ENCODE peak calls at places on chromosome 1, in four cellular contexts. I is GM23248, R is hepatocyte, C is mammary epithelial cell. W is an unnamed sample. For H3K36me3 and H4K20me1, the result is how much of the 10 kb centered on the place peaks cover.

GRCh38 chr1:58799650-58800049 is 15.8 kb upstream of the JUN start:
- DNase-seq in I (no peak), R (no peak), C (no peak), W (no peak)

GRCh38 chr1:173411835-173412742 is 65.0 kb upstream of the PRDX6 start:
- DNase-seq in I (peak), R (no peak), C (no peak), W (peak)

GRCh38 chr1:39089811-39090519 is 63.8 kb downstream of the NDUFS5 start:
- DNase-seq in I (peak), R (no peak), C (no peak), W (no peak)

GRCh38 chr1:246907472-246907871 is 24.3 kb downstream of the AHCTF1 start:
- DNase-seq in I (peak), R (peak), C (peak), W (peak)

GRCh38 chr1:17207540-17207939 is 2.6 kb downstream of the PADI1 start:
- DNase-seq in I (no peak), R (no peak), C (no peak), W (no peak)

GRCh38 chr1:162571696-162572095 is 10.2 kb downstream of the UAP1 start:
- DNase-seq in I (no peak), R (no peak), C (no peak), W (no peak)

GRCh38 chr1:15771836-15772516 is 13.4 kb downstream of the FBLIM1 start:
- DNase-seq in I (no peak), R (no peak), C (no peak), W (no peak)

GRCh38 chr1:155040358-155041093 is 6.9 kb downstream of the DCST1 start:
- DNase-seq in I (no peak), R (no peak), C (no peak), W (no peak)

GRCh38 chr1:221948459-221948858 is 206.6 kb upstream of the DUSP10 start:
- DNase-seq in I (no peak), R (no peak), C (no peak), W (no peak)

GRCh38 chr1:183180634-183181056 is 5.4 kb upstream of the LAMC2 start:
- DNase-seq in I (peak), R (peak), C (peak), W (peak)

GRCh38 chr1:171487038-171487437 is 1.7 kb downstream of the PRRC2C start:
- DNase-seq in I (no peak), R (no peak), C (no peak), W (no peak)

GRCh38 chr1:57336793-57337192 is 87.1 kb downstream of the DAB1 start:
- DNase-seq in I (no peak), R (no peak), C (no peak), W (no peak)

GRCh38 chr1:173779946-173780345 is 44.5 kb upstream of the DARS2 start:
- DNase-seq in I (no peak), R (no peak), C (no peak), W (no peak)

GRCh38 chr1:238653693-238654321 is 732.6 kb upstream of the CHRM3 start:
- DNase-seq in I (peak), R (no peak), C (peak), W (peak)

GRCh38 chr1:30977511-30977910 is 69.0 kb upstream of the SDC3 start:
- DNase-seq in I (no peak), R (no peak), C (no peak), W (no peak)

GRCh38 chr1:241799414-241799813 is 48.6 kb upstream of the EXO1 start:
- DNase-seq in I (peak), R (no peak), C (no peak), W (no peak)

GRCh38 chr1:60596791-60597748 is 485.3 kb upstream of the NFIA start:
- DNase-seq in I (peak), R (no peak), C (peak), W (peak)

GRCh38 chr1:52726265-52727113 is at the start of gene ZYG11B:
- DNase-seq in I (peak), R (peak), C (peak), W (peak)

GRCh38 chr1:206769331-206769731 is 1.2 kb upstream of the IL19 start:
- DNase-seq in I (no peak), R (no peak), C (no peak), W (no peak)

GRCh38 chr1:114745351-114745750 is 12.4 kb downstream of the CSDE1 start:
- DNase-seq in I (peak), R (no peak), C (peak), W (peak)
- H3K36me3 ChIP-seq in I (half or more), R (under half), C (under half), W (half or more)

GRCh38 chr1:233627823-233628222 is 13.9 kb downstream of the KCNK1 start:
- DNase-seq in I (no peak), R (no peak), C (peak), W (no peak)

GRCh38 chr1:233624289-233624688 is 10.4 kb downstream of the KCNK1 start:
- DNase-seq in I (no peak), R (no peak), C (no peak), W (no peak)

GRCh38 chr1:233625087-233625486 is 11.2 kb downstream of the KCNK1 start:
- DNase-seq in I (no peak), R (no peak), C (no peak), W (no peak)

GRCh38 chr1:233627376-233627775 is 13.5 kb downstream of the KCNK1 start:
- DNase-seq in I (no peak), R (no peak), C (peak), W (no peak)

DNA sequence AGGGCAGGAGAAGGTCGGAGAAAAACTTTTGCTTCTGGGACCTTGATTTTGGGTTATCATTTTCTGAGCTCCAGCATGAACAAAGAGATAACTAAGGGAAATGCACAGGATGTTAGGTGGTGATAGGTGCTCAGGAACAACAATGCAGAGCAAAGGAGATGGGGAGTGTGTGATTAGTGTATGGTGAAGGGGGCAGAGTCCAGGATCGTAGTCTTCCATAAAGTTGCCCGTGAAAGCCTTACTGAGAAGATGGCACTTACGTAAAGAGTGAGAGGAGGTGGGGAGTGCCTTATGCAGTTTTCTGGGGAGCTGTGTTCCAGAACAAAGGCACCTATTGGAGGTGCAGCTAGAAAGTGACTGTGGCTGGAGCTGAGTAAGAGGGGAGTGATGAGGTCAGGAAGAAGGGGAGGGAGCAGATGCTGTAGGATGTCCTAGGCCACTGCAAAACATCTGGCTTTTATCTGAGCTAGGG is 11.6 kb downstream of the KCNK1 start:
- DNase-seq in I (no peak), R (peak), C (no peak), W (no peak)
- H3K4me2 ChIP-seq in I (no peak), R (peak), C (no peak), W (no peak)

DNA sequence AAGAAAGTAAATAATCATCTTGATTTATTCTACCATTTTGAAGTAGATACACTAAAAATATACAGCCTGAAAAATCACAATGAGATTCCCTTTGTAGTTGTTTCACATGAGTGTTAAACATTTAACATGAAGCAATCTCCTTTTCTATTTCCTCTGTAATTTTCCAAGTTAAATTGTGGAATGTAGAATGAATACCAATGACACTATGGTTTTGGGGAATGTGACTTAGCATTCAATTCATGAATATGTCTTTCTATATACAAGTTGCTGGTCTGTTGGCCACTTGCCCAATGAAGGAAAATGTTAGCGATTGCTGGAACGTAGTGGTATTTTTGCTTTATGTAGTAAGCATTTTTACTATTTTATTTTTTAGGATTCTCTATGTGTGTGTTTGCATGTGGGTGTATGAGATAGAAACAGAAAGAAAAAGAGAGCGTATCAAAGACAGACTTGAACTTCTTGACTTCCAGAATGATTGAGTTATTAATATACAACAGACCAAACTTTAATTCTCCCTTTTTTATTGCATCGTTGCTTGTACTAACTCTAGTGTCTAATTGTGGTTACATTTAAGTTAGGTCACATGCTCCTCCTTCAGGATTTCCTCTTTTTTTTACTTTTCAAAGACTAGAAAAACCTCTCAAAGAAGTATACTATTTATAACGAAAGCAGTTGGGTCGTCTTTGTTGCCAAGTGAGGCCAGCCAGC is 5.9 kb downstream of the TGFB2 start:
- DNase-seq in I (peak), R (no peak), C (peak), W (peak)
- H4K20me1 ChIP-seq in I (under half), R (under half), C (under half), W (half or more)

DNA sequence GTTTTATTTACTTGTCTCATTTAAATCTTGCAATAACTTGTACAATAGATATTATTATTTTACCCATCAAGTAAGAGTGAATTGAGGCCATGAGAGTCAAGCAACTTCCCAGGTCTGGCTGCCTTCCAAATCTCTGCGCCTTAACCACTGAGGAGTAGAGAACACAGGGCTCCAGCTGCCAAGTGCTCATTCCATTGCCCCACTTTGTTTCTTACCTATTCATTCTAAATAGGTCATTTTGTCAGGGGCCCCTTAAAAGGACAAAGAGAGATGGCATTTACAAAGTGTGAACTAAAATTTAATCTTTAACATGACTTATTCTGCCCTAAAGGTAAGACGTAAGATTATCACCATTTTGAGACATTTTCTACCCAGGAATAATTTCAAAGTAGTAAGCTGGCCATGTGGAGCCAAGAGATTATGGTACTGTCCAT is 3.5 kb downstream of the PPP1R15B start:
- DNase-seq in I (peak), R (peak), C (peak), W (peak)
- H3K36me3 ChIP-seq in I (half or more), R (under half), C (under half), W (under half)

GRCh38 chr1:3893190-3893589 is 6.9 kb downstream of the C1orf174 start:
- DNase-seq in I (no peak), R (no peak), C (no peak), W (no peak)
- H3K4me2 ChIP-seq in I (no peak), R (no peak), C (no peak), W (no peak)

DNA sequence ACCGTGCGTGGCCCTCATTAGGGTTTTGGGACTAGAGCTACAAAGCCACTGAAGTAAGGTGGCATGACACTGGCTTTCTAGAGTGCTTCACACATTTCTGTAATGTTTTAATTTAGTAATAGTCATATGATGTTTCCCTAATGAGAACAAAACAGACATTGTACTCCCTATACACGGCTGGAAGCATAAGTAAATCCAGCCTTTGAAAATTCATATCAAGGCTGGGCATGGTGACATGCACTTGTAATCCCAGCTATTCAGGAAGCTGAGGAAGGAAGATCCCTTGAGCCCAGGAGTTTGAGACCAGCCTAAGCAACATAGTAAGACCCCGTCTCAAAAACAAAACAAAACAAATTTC is 7.4 kb downstream of the USP48 start:
- DNase-seq in I (no peak), R (no peak), C (no peak), W (no peak)
- H4K20me1 ChIP-seq in I (under half), R (half or more), C (under half), W (half or more)

W was measured in astrocyte.